ENCODE peak calls at places on chromosomes 4 and X, in four cellular contexts. One of them, this sample, is unnamed.

GRCh38 chr4:118787844-118788380 is 48.0 kb downstream of the SEC24D start:
- DNase-seq in K562: no peak
- DNase-seq in WTC11: no peak
- DNase-seq in HepG2: no peak
- DNase-seq in this sample: no peak

GRCh38 chr4:18012115-18012806 is 9.3 kb downstream of the LCORL start:
- DNase-seq in K562: no peak
- DNase-seq in HepG2: no peak
- DNase-seq in WTC11: no peak
- DNase-seq in this sample: no peak

GRCh38 chr4:10971800-10972398 is 287.3 kb upstream of the CLNK start:
- DNase-seq in HepG2: no peak
- DNase-seq in WTC11: no peak
- DNase-seq in K562: no peak
- DNase-seq in this sample: no peak

GRCh38 chr4:55181606-55182005 is 56.2 kb upstream of the KDR start:
- DNase-seq in K562: no peak
- DNase-seq in WTC11: no peak
- DNase-seq in HepG2: no peak
- DNase-seq in this sample: no peak

GRCh38 chr4:113052379-113052951 is 3.0 kb downstream of the ANK2 start:
- DNase-seq in WTC11: no peak
- DNase-seq in K562: no peak
- DNase-seq in HepG2: no peak
- DNase-seq in this sample: no peak

GRCh38 chr4:101418055-101418454 is 70.7 kb upstream of the PPP3CA start:
- DNase-seq in HepG2: no peak
- DNase-seq in WTC11: no peak
- DNase-seq in K562: no peak
- DNase-seq in this sample: no peak

GRCh38 chr4:165458451-165458850 is 79.6 kb downstream of the CPE start:
- DNase-seq in HepG2: no peak
- DNase-seq in WTC11: no peak
- DNase-seq in K562: no peak
- DNase-seq in this sample: no peak

GRCh38 chrX:132426695-132427281 is 62.0 kb downstream of the MBNL3 start:
- DNase-seq in HepG2: no peak
- DNase-seq in K562: no peak
- DNase-seq in WTC11: no peak
- DNase-seq in this sample: no peak

GRCh38 chr4:81152839-81153713 is 61.9 kb downstream of the PRKG2 start:
- DNase-seq in K562: no peak
- DNase-seq in WTC11: no peak
- DNase-seq in HepG2: no peak
- DNase-seq in this sample: no peak

GRCh38 chr4:184267206-184267608 is 49.5 kb upstream of the ENPP6 start:
- DNase-seq in K562: no peak
- DNase-seq in HepG2: no peak
- DNase-seq in WTC11: no peak
- DNase-seq in this sample: no peak

GRCh38 chrX:1577845-1578244 is 13.6 kb upstream of the AKAP17A start:
- DNase-seq in HepG2: no peak
- DNase-seq in WTC11: no peak
- DNase-seq in K562: no peak
- DNase-seq in this sample: no peak

GRCh38 chr4:139815646-139816601 is 150.3 kb downstream of the MGST2 start:
- DNase-seq in WTC11: peak
- DNase-seq in K562: no peak
- DNase-seq in HepG2: no peak
- DNase-seq in this sample: peak

DNA sequence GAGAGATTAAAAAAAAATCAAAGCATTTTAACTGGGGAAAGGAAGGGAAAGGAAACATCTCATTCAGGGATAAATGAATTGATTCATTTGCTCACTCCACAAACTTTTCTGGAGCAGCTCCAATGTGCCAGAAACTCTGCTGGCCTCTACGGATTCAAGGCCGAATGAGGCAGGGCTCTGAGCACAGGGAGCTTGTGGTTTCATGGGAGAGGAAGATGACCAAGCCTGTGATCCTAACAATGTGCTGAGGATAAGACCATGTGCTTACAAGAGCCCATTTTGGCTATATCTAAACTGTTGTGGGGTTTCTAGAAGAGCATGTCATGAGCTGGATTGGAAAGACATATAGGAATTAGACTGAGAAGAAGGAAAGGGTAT is 137.5 kb downstream of the ZNF674 start:
- DNase-seq in K562: no peak
- DNase-seq in WTC11: no peak
- DNase-seq in HepG2: no peak
- DNase-seq in this sample: no peak
- TF ChIP-seq USF2 in K562: no peak
- TF ChIP-seq USF2 in WTC11: no peak
- TF ChIP-seq USF2 in HepG2: no peak
- TF ChIP-seq USF2 in this sample: no peak

GRCh38 chr4:94924566-94924965 is 166.8 kb downstream of the BMPR1B start:
- DNase-seq in HepG2: no peak
- DNase-seq in WTC11: no peak
- DNase-seq in K562: no peak
- DNase-seq in this sample: no peak
- TF ChIP-seq NR3C1 in HepG2: no peak
- TF ChIP-seq NR3C1 in WTC11: no peak
- TF ChIP-seq NR3C1 in K562: no peak
- TF ChIP-seq NR3C1 in this sample: no peak

DNA sequence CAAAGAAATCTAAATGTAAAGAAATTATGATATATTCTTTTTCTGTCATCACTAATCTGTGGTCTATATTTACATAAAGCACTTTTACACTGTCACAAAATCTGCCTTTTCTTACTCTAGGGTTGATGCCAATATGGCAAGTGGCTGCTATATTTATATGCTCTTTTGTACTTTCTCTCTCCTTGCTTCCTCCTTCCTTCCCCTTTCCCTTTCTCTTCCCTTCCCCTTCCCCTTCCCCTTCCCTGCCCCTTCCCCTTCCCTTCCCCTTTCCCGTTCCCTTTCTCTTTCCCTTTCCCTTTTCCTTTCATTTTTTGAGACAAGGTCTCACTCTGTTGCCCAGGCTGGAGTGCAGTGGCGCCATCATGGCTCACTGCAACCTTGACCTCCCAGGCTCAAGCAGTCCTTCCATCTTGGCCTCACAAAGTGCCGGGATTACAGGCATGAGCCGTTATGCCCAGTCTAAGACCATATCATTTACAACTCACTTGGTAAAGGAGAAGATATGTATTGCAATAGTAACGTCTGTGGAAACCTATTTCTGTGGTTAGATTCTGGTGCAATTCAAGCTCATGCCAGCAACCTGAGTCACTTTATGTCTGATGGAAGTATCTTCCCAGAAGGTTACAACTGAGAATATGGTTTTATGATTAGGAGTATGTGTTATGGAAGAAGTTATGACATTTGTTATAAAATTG is 13.9 kb upstream of the PLAC8 start:
- DNase-seq in WTC11: no peak
- DNase-seq in HepG2: no peak
- DNase-seq in K562: no peak
- DNase-seq in this sample: no peak
- TF ChIP-seq USF2 in WTC11: no peak
- TF ChIP-seq USF2 in HepG2: no peak
- TF ChIP-seq USF2 in K562: no peak
- TF ChIP-seq USF2 in this sample: no peak

GRCh38 chr4:5753766-5754528 is 42.9 kb downstream of the EVC start:
- DNase-seq in WTC11: no peak
- DNase-seq in HepG2: no peak
- DNase-seq in K562: no peak
- DNase-seq in this sample: peak
- TF ChIP-seq NR3C1 in WTC11: no peak
- TF ChIP-seq NR3C1 in HepG2: no peak
- TF ChIP-seq NR3C1 in K562: no peak
- TF ChIP-seq NR3C1 in this sample: no peak